ENCODE peak calls at places on chromosomes 4 and X, in four cellular contexts. E is right lobe of liver, R is H9, P is adrenal gland. G is an unnamed sample.

GRCh38 chrX:55210931-55211677 is 9.0 kb upstream of the PAGE5 start:
- DNase-seq in E (peak; percentile 61), R (no peak), P (no peak), G (no peak)

GRCh38 chr4:106481801-106482200 is 113.2 kb upstream of the GIMD1 start:
- DNase-seq in E (no peak), R (no peak), P (no peak), G (no peak)

GRCh38 chrX:85109235-85109634 is 105.6 kb downstream of the APOOL start:
- DNase-seq in E (no peak), R (peak; percentile 56), P (no peak), G (no peak)

GRCh38 chrX:53281321-53281822 is at the start of gene IQSEC2:
- DNase-seq in E (peak; percentile 63), R (peak; percentile 67), P (peak; percentile 90), G (peak; percentile 91)

GRCh38 chr4:7436256-7436655 is 1.5 kb upstream of the PSAPL1 start:
- DNase-seq in E (no peak), R (no peak), P (no peak), G (no peak)

GRCh38 chrX:17605676-17606075 is 131.6 kb upstream of the SCML1 start:
- DNase-seq in E (no peak), R (no peak), P (no peak), G (no peak)

GRCh38 chrX:148609766-148610698 is 109.6 kb downstream of the AFF2 start:
- DNase-seq in E (no peak), R (peak; percentile 64), P (no peak), G (no peak)

GRCh38 chr4:74555231-74555630 is 110.3 kb downstream of the AREG start:
- DNase-seq in E (no peak), R (no peak), P (no peak), G (no peak)

GRCh38 chr4:75919914-75920313 is 17.7 kb upstream of the PPEF2 start:
- DNase-seq in E (peak; percentile 86), R (no peak), P (no peak), G (no peak)

GRCh38 chr4:110904435-110905050 is 281.7 kb upstream of the PITX2 start:
- DNase-seq in E (no peak), R (no peak), P (no peak), G (no peak)

GRCh38 chr4:176189891-176190795 is 5.2 kb downstream of the SPATA4 start:
- DNase-seq in E (no peak), R (no peak), P (no peak), G (no peak)

GRCh38 chr4:42767669-42768068 is 110.8 kb upstream of the ATP8A1 start:
- DNase-seq in E (no peak), R (peak; percentile 38), P (no peak), G (no peak)
- H3K27ac ChIP-seq in E (no peak overlapping the region), R (no peak overlapping the region), P (no peak overlapping the region), G (no peak overlapping the region)

GRCh38 chr4:152661649-152662048 is 18.1 kb downstream of the TMEM154 start:
- DNase-seq in E (no peak), R (no peak), P (no peak), G (no peak)

GRCh38 chr4:152663203-152664066 is 16.4 kb downstream of the TMEM154 start:
- DNase-seq in E (no peak), R (no peak), P (no peak), G (no peak)

GRCh38 chr4:152660526-152660925 is 19.3 kb downstream of the TMEM154 start:
- DNase-seq in E (no peak), R (no peak), P (no peak), G (no peak)

GRCh38 chr4:152657657-152658056 is 22.1 kb downstream of the TMEM154 start:
- DNase-seq in E (no peak), R (no peak), P (no peak), G (no peak)

DNA sequence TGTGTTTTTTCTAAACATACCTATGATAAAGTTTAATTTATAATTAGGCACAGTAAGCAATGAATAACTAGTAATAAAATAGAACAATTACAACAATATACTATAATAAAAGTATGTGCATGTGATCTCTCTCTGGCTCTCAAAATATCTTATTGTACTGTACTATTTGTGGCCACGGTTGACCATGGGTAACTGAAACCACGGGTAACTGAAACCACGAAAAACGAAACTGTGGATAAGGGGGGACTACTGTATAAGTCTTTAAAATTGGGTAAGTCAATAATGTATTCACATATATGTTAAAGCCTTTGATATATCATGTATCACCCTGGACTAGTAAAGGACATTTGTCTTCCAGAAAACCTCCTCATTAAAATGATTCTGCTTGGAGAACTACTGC is 20.0 kb downstream of the TMEM154 start:
- DNase-seq in E (no peak), R (no peak), P (no peak), G (no peak)
- H3K27ac ChIP-seq in E (no peak overlapping the region), R (no peak overlapping the region), P (no peak overlapping the region), G (no peak overlapping the region)

DNA sequence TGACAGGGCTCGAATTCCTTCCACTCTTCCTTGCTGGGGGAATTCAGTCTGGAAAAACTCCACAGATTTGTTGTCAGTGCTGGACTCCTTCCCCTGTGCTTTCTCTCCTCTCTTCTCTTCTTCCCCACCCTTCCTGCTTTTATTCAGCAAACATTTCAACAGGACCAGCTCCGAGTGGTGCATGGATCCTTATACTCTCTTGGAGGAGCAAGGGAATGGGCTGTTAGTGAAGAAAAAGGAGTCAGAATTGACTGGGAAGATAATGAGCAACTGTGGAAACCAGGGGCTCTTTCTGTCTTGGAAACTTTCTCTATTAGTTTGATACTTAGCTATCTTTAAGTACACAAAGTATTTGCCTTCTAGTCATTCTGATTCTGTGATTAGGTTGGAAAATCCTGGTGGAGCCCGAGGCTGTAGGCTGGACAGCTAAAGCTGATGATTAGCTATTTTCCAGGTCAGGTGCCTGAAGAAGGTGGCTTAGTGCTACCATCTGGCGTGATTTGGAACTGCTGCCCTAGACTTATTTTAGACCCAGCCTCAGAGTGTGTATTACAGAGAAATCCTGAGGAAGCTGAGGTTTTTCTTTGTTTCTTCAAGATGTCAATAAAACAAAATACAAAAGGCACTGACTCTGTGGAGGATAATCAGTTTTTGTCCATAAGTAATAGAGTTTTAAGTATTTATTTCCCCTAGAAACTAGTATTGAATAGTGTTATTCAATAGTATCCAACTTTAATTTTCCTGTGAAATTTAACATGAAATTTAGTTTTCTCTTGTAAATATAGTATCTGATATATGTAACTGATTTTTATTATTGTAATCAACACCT is 38.4 kb downstream of the NAP1L5 start:
- DNase-seq in E (peak; percentile 51), R (peak; percentile 58), P (peak; percentile 71), G (no peak)
- H3K27ac ChIP-seq in E (no peak overlapping the region), R (no peak overlapping the region), P (no peak overlapping the region), G (no peak overlapping the region)

DNA sequence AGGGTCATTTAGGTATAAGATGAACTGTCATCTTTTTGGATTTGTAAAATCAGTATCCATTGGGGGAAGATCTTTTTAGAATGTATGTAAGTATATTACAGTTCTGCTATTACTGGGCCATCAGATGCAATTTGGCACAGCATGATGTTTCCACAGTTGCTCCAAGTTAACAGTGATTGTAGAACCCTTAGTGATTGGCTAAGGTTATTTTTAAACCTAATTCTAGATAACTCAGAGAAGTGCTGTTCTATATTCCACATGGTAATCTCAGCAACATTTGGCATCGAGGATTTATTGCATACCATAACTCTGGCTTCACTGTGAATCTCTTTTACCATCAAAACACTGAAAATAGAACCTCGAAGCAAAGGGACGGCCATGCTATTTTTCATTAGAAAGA is 215.7 kb upstream of the HAND2 start:
- DNase-seq in E (no peak), R (no peak), P (no peak), G (no peak)
- H3K27ac ChIP-seq in E (no peak overlapping the region), R (no peak overlapping the region), P (no peak overlapping the region), G (no peak overlapping the region)

DNA sequence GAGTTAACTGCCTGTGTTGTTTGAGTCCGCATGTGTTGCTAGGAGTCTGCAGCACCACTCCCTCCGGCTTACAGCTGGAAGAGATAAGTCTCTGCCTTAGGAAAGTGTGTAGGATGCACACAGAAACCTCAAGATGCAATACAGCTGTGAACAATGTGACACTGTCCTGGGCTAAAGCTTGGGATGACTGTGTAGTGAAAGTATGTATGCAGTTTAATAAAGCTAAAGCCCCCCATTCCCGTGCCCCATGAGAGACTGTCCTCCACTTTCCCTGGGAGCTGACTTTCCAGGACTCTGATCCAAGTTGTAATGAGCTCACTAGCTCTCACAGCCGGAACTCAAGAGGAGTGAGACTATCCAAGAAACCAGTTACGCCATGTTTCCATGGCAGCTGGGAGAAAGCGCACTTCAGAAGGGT is 156.6 kb upstream of the FTHL17 start:
- DNase-seq in E (no peak), R (no peak), P (no peak), G (no peak)
- H3K27ac ChIP-seq in E (no peak overlapping the region), R (no peak overlapping the region), P (no peak overlapping the region), G (no peak overlapping the region)

DNA sequence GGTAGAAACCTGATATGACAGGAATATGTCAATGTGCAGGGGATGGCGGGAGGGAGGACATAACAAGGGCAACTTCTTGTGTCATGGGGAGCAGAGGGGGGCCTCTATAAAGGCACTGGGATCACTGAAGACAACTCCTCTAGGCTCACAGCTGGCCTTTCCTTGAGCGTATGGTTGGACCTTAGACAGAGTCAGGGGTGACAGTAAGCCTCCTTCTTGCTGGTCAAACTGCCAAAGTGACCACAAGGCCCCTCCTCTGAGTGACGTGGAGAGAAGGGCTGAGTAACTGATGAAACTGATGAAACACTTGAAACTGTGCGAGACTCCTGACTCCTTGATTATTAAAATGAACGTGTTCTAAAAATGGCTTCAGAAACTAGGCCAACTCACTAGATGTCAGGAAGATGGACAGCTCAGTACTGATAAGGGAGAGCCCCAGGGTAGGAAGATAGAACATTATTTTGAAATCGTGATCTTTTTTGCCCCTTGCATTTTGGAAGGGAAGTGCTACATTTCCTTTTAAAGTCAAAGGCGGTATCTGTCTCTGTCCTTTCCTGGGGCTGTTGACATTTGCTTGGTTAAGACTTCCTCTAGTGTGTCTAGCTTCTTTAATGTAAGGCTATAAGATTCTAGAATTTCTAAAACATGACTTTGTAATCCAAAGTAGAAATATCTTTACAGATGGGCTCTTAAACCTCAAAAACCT is 1.6 kb downstream of the RAB33A start:
- DNase-seq in E (no peak), R (no peak), P (peak; percentile 71), G (no peak)
- H3K27ac ChIP-seq in E (peak overlapping the region; percentile 26), R (no peak overlapping the region), P (peak overlapping the region; percentile 79), G (peak overlapping the region; percentile 51)

DNA sequence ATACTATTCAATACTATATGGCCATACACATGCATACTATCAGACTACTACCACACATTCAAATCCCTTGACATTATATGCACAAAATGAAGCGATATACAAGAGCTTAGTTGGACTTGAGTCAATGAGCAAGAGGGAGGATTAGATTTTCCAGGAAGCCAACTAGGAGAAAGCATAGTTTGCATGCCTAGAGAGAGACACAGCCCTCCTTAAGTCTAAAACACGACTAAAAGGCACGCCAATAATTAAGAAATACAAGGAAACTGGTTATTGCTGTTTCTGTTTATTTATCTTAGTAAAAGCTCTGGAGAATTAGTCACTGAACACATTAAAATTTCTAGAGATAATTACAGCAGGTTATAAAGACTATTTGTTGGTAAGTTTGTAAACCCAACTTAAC is 21.8 kb downstream of the MBNL3 start:
- DNase-seq in E (no peak), R (no peak), P (no peak), G (no peak)
- H3K27ac ChIP-seq in E (no peak overlapping the region), R (no peak overlapping the region), P (no peak overlapping the region), G (no peak overlapping the region)

GRCh38 chrX:70481871-70482270 is 37.2 kb downstream of the DLG3 start:
- DNase-seq in E (no peak), R (no peak), P (no peak), G (no peak)
- H3K27ac ChIP-seq in E (no peak overlapping the region), R (no peak overlapping the region), P (no peak overlapping the region), G (peak overlapping the region; percentile 17)

GRCh38 chr4:95191537-95191936 is 357.2 kb downstream of the UNC5C start:
- DNase-seq in E (no peak), R (no peak), P (no peak), G (no peak)
- H3K27ac ChIP-seq in E (no peak overlapping the region), R (no peak overlapping the region), P (no peak overlapping the region), G (no peak overlapping the region)